ENCODE peak calls at places on chromosomes 16 and 17, in ten cellular contexts. D is stomach; I is esophagus squamous epithelium; M is upper lobe of right lung; A is tibial artery; B is heart left ventricle; E is OCI-LY7; U is cardiac muscle cell; P is naive thymus-derived CD4-positive, alpha-beta T cell; V is effector memory CD4-positive, alpha-beta T cell. K is an unnamed sample. For H3K9me3, the result is how much of the 10 kb centered on the place peaks cover.

GRCh38 chr17:3666516-3666915 is 1.9 kb downstream of the TAX1BP3 start:
- DNase-seq in D (no peak), I (no peak), M (no peak), A (no peak), B (no peak), E (no peak), U (no peak), P (no peak), V (no peak), K (no peak)

GRCh38 chr17:56850591-56850990 is 16.6 kb downstream of the DGKE start:
- DNase-seq in D (no peak), I (no peak), M (no peak), A (no peak), B (no peak), E (no peak), U (no peak), P (no peak), V (no peak), K (no peak)

GRCh38 chr16:546909-547770 is 13.1 kb upstream of the PRR35 start:
- DNase-seq in D (peak), I (no peak), M (peak), A (no peak), B (peak), E (no peak), U (peak), P (no peak), V (peak), K (peak)

GRCh38 chr16:24822542-24822941 is 23.2 kb upstream of the SLC5A11 start:
- DNase-seq in D (no peak), I (no peak), M (no peak), A (no peak), B (no peak), E (no peak), U (no peak), P (no peak), V (no peak), K (no peak)

GRCh38 chr16:53056528-53056881 is 1.7 kb downstream of the CHD9 start:
- DNase-seq in D (no peak), I (no peak), M (no peak), A (no peak), B (no peak), E (peak), U (peak), P (no peak), V (no peak), K (no peak)

GRCh38 chr16:1773703-1774455 is 945 bp upstream of the MRPS34 start:
- DNase-seq in D (peak), I (no peak), M (no peak), A (no peak), B (no peak), E (peak), U (peak), P (no peak), V (no peak), K (no peak)

GRCh38 chr16:10256855-10257641 is 74.8 kb upstream of the GRIN2A start:
- DNase-seq in D (peak), I (no peak), M (no peak), A (no peak), B (peak), E (peak), U (peak), P (peak), V (peak), K (peak)

GRCh38 chr17:18992454-18993130 is 12.0 kb downstream of the FAM83G start:
- DNase-seq in D (no peak), I (no peak), M (peak), A (no peak), B (no peak), E (peak), U (no peak), P (peak), V (peak), K (peak)

GRCh38 chr17:17681187-17681743 is at the start of gene RAI1:
- DNase-seq in D (peak), I (no peak), M (peak), A (peak), B (peak), E (peak), U (peak), P (peak), V (peak), K (peak)

GRCh38 chr17:55620945-55621344 is 101.7 kb downstream of the TMEM100 start:
- DNase-seq in D (no peak), I (no peak), M (no peak), A (no peak), B (no peak), E (no peak), U (no peak), P (no peak), V (no peak), K (no peak)

GRCh38 chr16:57390635-57391307 is 13.8 kb upstream of the CCL17 start:
- DNase-seq in D (no peak), I (no peak), M (no peak), A (no peak), B (no peak), E (no peak), U (peak), P (no peak), V (no peak), K (no peak)

GRCh38 chr17:57597531-57598453 is 147.3 kb downstream of the CCDC182 start:
- DNase-seq in D (peak), I (no peak), M (peak), A (no peak), B (peak), E (peak), U (peak), P (no peak), V (no peak), K (no peak)

GRCh38 chr16:3735541-3735940 is 18.2 kb upstream of the TRAP1 start:
- DNase-seq in D (no peak), I (no peak), M (peak), A (peak), B (no peak), E (no peak), U (no peak), P (no peak), V (no peak), K (no peak)

GRCh38 chr16:70788668-70789161 is 12.2 kb downstream of the VAC14 start:
- DNase-seq in D (no peak), I (no peak), M (no peak), A (no peak), B (no peak), E (no peak), U (peak), P (no peak), V (no peak), K (no peak)

GRCh38 chr17:12729086-12729485 is 60.2 kb upstream of the ARHGAP44 start:
- DNase-seq in D (no peak), I (no peak), M (no peak), A (no peak), B (no peak), E (no peak), U (peak), P (no peak), V (no peak), K (no peak)

GRCh38 chr17:46003907-46004748 is 5.1 kb downstream of the STH start:
- DNase-seq in D (peak), I (no peak), M (no peak), A (peak), B (peak), E (no peak), U (peak), P (no peak), V (no peak), K (no peak)

GRCh38 chr16:73002836-73003235 is 45.1 kb downstream of the ZFHX3 start:
- DNase-seq in D (no peak), I (no peak), M (no peak), A (no peak), B (no peak), E (no peak), U (no peak), P (no peak), V (no peak), K (no peak)

GRCh38 chr16:54397190-54397835 is 110.7 kb upstream of the IRX3 start:
- DNase-seq in D (no peak), I (no peak), M (no peak), A (no peak), B (no peak), E (no peak), U (no peak), P (no peak), V (no peak), K (no peak)

GRCh38 chr17:1709403-1709891 is 730 bp downstream of the TLCD2 start:
- DNase-seq in D (no peak), I (no peak), M (no peak), A (no peak), B (no peak), E (no peak), U (peak), P (no peak), V (no peak), K (no peak)

DNA sequence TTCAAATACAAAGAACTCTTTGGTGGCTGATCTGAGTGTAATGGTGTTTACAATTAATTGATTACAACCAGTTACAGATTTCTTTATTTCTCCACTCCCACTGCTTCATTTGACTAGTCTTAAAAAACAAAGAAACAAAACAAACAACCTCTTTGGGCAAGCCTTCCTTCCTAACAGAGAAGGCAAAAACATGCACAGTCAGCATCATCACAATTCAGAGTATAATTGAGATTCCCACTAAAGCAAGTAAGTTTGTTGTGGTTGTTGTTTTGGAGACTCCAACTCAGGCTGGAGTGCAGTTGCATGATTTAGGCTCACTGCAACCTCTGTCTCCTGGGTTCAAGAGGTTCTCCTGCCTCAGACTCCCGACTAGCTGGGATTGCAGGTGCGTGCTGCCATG is 40.4 kb downstream of the GDPD1 start:
- DNase-seq in D (no peak), I (no peak), M (no peak), A (no peak), B (no peak), E (no peak), U (no peak), P (no peak), V (no peak), K (no peak)
- H3K4me3 ChIP-seq in D (no peak), I (no peak), M (no peak), A (no peak), B (no peak), E (no peak), U (no peak), P (no peak), V (no peak), K (no peak)

GRCh38 chr17:82862191-82862590 is 22.4 kb upstream of the ZNF750 start:
- DNase-seq in D (no peak), I (no peak), M (no peak), A (no peak), B (no peak), E (no peak), U (no peak), P (no peak), V (no peak), K (no peak)
- H3K27ac ChIP-seq in D (no peak), I (no peak), M (no peak), A (no peak), B (no peak), E (no peak), U (peak), P (no peak), V (peak), K (no peak)

GRCh38 chr17:9132291-9132690 is 111.0 kb downstream of the NTN1 start:
- DNase-seq in D (no peak), I (no peak), M (no peak), A (no peak), B (no peak), E (no peak), U (no peak), P (no peak), V (no peak), K (no peak)
- H3K9me3 ChIP-seq in D (under half), I (under half), M (under half), A (under half), B (under half), E (under half), U (under half), P (under half), V (under half), K (under half)

GRCh38 chr16:87691686-87692079 is 74.1 kb downstream of the KLHDC4 start:
- DNase-seq in D (no peak), I (no peak), M (no peak), A (no peak), B (no peak), E (no peak), U (no peak), P (no peak), V (no peak), K (no peak)
- H3K4me3 ChIP-seq in D (no peak), I (no peak), M (no peak), A (no peak), B (no peak), E (no peak), U (no peak), P (no peak), V (no peak), K (no peak)

DNA sequence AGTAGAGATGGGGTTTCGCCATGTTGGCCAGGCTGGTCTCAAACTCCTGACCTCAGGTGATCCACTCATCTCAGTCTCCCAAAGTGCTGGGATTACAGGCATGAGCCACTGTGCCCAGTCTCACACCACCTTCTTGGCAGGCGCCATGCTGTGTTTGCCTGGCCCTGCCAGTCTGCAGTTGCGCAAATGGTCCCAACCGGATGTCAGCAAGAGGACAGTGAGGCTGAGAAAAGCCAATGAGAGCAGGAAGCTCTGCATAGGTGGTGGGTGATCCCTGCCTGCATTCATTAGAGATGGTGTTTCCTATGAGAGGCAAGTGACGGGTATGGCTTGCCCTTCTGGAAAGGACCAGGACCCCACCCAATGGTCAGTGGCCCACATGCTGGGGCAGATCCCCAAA is 59.3 kb downstream of the PECAM1 start:
- DNase-seq in D (no peak), I (no peak), M (no peak), A (no peak), B (no peak), E (no peak), U (no peak), P (no peak), V (no peak), K (no peak)
- H3K27ac ChIP-seq in D (peak), I (no peak), M (peak), A (peak), B (peak), E (no peak), U (no peak), P (no peak), V (no peak), K (no peak)

GRCh38 chr16:48052731-48053130 is 103.1 kb downstream of the ABCC12 start:
- DNase-seq in D (no peak), I (no peak), M (no peak), A (no peak), B (no peak), E (no peak), U (no peak), P (no peak), V (no peak), K (no peak)

GRCh38 chr16:48053346-48053745 is 102.4 kb downstream of the ABCC12 start:
- DNase-seq in D (no peak), I (no peak), M (peak), A (no peak), B (no peak), E (no peak), U (peak), P (no peak), V (no peak), K (no peak)

GRCh38 chr16:48050871-48051270 is 104.9 kb downstream of the ABCC12 start:
- DNase-seq in D (no peak), I (no peak), M (no peak), A (no peak), B (no peak), E (no peak), U (no peak), P (no peak), V (no peak), K (no peak)

GRCh38 chr16:48057085-48057484 is 98.7 kb downstream of the ABCC12 start:
- DNase-seq in D (no peak), I (no peak), M (no peak), A (no peak), B (no peak), E (no peak), U (no peak), P (no peak), V (no peak), K (no peak)

DNA sequence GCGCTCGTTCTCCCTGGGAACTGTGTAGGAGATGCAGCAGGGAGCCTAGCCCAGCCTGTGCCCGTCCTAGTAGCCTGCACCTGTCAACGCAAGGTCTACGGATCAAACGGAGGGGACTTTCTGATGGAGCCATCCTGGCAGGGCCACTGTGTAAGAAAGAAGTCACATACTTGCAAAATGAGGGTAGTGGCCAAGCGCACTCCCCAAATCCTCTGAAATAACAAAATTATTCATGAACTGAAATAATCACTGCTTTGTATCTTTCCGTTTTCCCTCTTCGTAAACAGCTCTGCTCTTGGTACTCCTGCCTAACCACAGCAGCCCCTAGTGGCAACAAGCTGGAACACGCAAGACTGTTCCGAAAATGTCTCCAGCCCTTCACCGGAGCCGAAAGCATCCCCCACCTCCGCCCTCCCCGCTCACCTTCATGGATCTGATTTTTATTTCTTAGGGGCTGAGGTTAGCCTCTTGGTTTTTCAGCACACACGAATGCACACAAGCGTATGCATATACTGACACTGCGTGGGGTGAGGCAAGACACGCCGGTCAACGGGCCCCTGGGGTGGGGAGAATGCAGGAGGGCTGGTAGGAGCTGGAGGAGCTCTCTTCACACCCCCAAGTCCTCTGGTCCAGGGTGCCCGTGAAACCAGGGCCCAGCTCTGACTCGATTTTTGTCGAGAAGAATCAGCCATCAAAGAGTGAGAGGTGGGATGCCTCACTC is 100.8 kb downstream of the ABCC12 start:
- DNase-seq in D (peak), I (no peak), M (no peak), A (no peak), B (peak), E (peak), U (peak), P (no peak), V (no peak), K (peak)
- H3K9me3 ChIP-seq in D (under half), I (under half), M (under half), A (under half), B (under half), E (under half), U (under half), P (under half), V (under half), K (under half)

GRCh38 chr17:42050360-42051012 is at the start of gene C17orf113:
- DNase-seq in D (peak), I (no peak), M (peak), A (no peak), B (peak), E (no peak), U (peak), P (peak), V (peak), K (peak)
- H3K4me3 ChIP-seq in D (peak), I (peak), M (peak), A (peak), B (peak), E (no peak), U (peak), P (peak), V (peak), K (no peak)

DNA sequence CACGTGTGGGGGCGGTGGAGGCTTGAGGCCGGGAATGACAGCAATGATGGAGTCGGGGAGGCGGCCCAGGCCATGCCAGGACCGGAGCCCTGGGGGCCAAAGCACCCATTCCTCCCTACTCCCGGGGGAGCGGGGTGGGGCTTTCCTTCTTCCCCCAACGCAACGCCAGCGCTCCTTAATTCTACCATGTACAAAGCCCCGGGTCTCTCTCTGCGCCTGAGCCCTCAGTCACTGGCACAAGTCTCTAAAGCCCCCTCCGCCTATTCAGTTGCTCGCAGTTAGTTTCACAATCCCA is 241 bp upstream of the RNF227 start:
- DNase-seq in D (no peak), I (no peak), M (no peak), A (no peak), B (no peak), E (no peak), U (no peak), P (no peak), V (no peak), K (no peak)
- H3K27ac ChIP-seq in D (peak), I (peak), M (peak), A (peak), B (peak), E (no peak), U (peak), P (peak), V (peak), K (peak)

K was measured in CD4-positive, alpha-beta memory T cell.